ENCODE peak calls at places on chromosomes 5 and 9, in nine cellular contexts. Q is tibial nerve, V is right lobe of liver, E is upper lobe of right lung, N is K562, Z is heart left ventricle, D is thoracic aorta, M is psoas muscle, A is HCT116. Y is an unnamed sample.

GRCh38 chr9:5073701-5074100 is 88.6 kb downstream of the JAK2 start:
- DNase-seq in Q (no peak), V (no peak), E (no peak), N (no peak), Z (no peak), D (no peak), M (no peak), A (no peak), Y (no peak)

GRCh38 chr9:104743377-104743985 is 4.0 kb upstream of the NIPSNAP3A start:
- DNase-seq in Q (no peak), V (no peak), E (no peak), N (peak; percentile 52), Z (no peak), D (no peak), M (no peak), A (peak; percentile 51), Y (no peak)

GRCh38 chr5:108924457-108924961 is 176.8 kb downstream of the FER start:
- DNase-seq in Q (no peak), V (no peak), E (no peak), N (peak; percentile 11), Z (no peak), D (no peak), M (no peak), A (peak; percentile 52), Y (no peak)

GRCh38 chr9:135887585-135888050 is 19.7 kb downstream of the CAMSAP1 start:
- DNase-seq in Q (no peak), V (no peak), E (no peak), N (no peak), Z (no peak), D (no peak), M (no peak), A (no peak), Y (peak; percentile 69)

GRCh38 chr5:170306381-170306790 is 8.8 kb upstream of the LCP2 start:
- DNase-seq in Q (peak; percentile 70), V (no peak), E (no peak), N (peak; percentile 81), Z (no peak), D (peak; percentile 86), M (peak; percentile 70), A (no peak), Y (no peak)

GRCh38 chr5:108505608-108506007 is 123.7 kb upstream of the FBXL17 start:
- DNase-seq in Q (no peak), V (no peak), E (no peak), N (no peak), Z (no peak), D (no peak), M (no peak), A (no peak), Y (no peak)

GRCh38 chr9:92970467-92970923 is 23.2 kb downstream of the FGD3 start:
- DNase-seq in Q (no peak), V (no peak), E (peak; percentile 46), N (peak; percentile 27), Z (no peak), D (no peak), M (no peak), A (no peak), Y (no peak)

GRCh38 chr5:141914797-141915196 is 8.9 kb upstream of the DELE1 start:
- DNase-seq in Q (no peak), V (no peak), E (no peak), N (no peak), Z (no peak), D (no peak), M (no peak), A (no peak), Y (no peak)

GRCh38 chr9:69499959-69500358 is 172.2 kb downstream of the APBA1 start:
- DNase-seq in Q (no peak), V (no peak), E (no peak), N (no peak), Z (no peak), D (no peak), M (no peak), A (no peak), Y (no peak)

GRCh38 chr5:57495285-57495684 is 12.7 kb upstream of the ACTBL2 start:
- DNase-seq in Q (no peak), V (no peak), E (no peak), N (no peak), Z (no peak), D (no peak), M (no peak), A (no peak), Y (peak; percentile 44)

GRCh38 chr9:128459011-128459410 is 3.2 kb downstream of the ODF2 start:
- DNase-seq in Q (no peak), V (no peak), E (no peak), N (no peak), Z (no peak), D (no peak), M (no peak), A (no peak), Y (no peak)

GRCh38 chr9:128457207-128457606 is 1.4 kb downstream of the ODF2 start:
- DNase-seq in Q (no peak), V (no peak), E (no peak), N (no peak), Z (no peak), D (no peak), M (no peak), A (no peak), Y (no peak)

GRCh38 chr9:128456613-128457061 is 831 bp downstream of the ODF2 start:
- DNase-seq in Q (peak; percentile 68), V (peak; percentile 68), E (peak; percentile 80), N (peak; percentile 91), Z (peak; percentile 84), D (no peak), M (peak; percentile 76), A (peak; percentile 28), Y (peak; percentile 78)

GRCh38 chr9:128455849-128456612 is at the start of gene ODF2:
- DNase-seq in Q (peak; percentile 97), V (peak; percentile 98), E (peak; percentile 99), N (peak; percentile 99), Z (peak; percentile 99), D (peak; percentile 89), M (peak; percentile 99), A (peak; percentile 87), Y (peak; percentile 98)

DNA sequence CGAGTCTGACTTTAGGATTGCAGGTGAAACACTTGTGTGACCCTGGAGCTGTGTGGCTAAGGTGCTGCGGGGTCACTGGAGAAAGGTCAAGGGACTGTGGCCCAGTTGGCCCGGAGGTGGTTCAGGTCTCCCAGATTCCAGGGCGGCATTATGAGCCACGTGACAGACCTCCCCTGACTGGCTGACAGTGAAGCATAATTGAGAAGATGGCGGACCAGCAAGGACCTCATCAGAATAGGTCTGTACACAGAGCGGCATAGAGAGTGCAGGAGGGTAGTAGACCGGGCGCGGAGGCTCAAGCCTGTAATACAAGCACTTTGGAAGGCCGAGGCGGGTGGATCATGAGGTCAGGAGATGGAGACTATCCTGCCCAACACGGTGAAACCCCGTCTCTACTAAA is 815 bp upstream of the ODF2 start:
- DNase-seq in Q (no peak), V (no peak), E (no peak), N (no peak), Z (no peak), D (no peak), M (peak; percentile 41), A (no peak), Y (no peak)
- H3K4me3 ChIP-seq in Q (no peak overlapping the region), V (no peak overlapping the region), E (no peak overlapping the region), N (no peak overlapping the region), Z (no peak overlapping the region), D (no peak overlapping the region), M (no peak overlapping the region), A (no peak overlapping the region), Y (no peak overlapping the region)

GRCh38 chr9:97850746-97851449 is 2.1 kb upstream of the FOXE1 start:
- DNase-seq in Q (no peak), V (no peak), E (no peak), N (no peak), Z (no peak), D (no peak), M (no peak), A (no peak), Y (no peak)

GRCh38 chr9:97853056-97853843 is at the start of gene FOXE1:
- DNase-seq in Q (no peak), V (no peak), E (peak; percentile 64), N (no peak), Z (no peak), D (no peak), M (no peak), A (no peak), Y (no peak)

GRCh38 chr9:97852399-97853055 is 499 bp upstream of the FOXE1 start:
- DNase-seq in Q (no peak), V (no peak), E (peak; percentile 63), N (no peak), Z (no peak), D (no peak), M (no peak), A (no peak), Y (no peak)

GRCh38 chr9:97851450-97851883 is 1.6 kb upstream of the FOXE1 start:
- DNase-seq in Q (no peak), V (no peak), E (no peak), N (no peak), Z (no peak), D (no peak), M (no peak), A (no peak), Y (no peak)

GRCh38 chr9:97852001-97852398 is 1.0 kb upstream of the FOXE1 start:
- DNase-seq in Q (no peak), V (no peak), E (no peak), N (no peak), Z (no peak), D (no peak), M (no peak), A (no peak), Y (no peak)
- H3K9me3 ChIP-seq in Q (no peaks in the 10 kb centered on the region), V (no peaks in the 10 kb centered on the region), E (no peaks in the 10 kb centered on the region), N (no peaks in the 10 kb centered on the region), Z (no peaks in the 10 kb centered on the region), D (no peaks in the 10 kb centered on the region), M (no peaks in the 10 kb centered on the region), A (no peaks in the 10 kb centered on the region), Y (no peaks in the 10 kb centered on the region)

GRCh38 chr5:74035521-74035937 is 409.5 kb downstream of the ARHGEF28 start:
- DNase-seq in Q (peak; percentile 55), V (no peak), E (no peak), N (peak; percentile 8), Z (no peak), D (no peak), M (no peak), A (peak; percentile 36), Y (no peak)
- TF ChIP-seq CTCF in Q (peak; percentile 35), V (peak; percentile 29), E (peak; percentile 48), N (peak; percentile 10), Z (peak; percentile 69), D (no peak), M (peak; percentile 51), A (peak; percentile 53), Y (peak; percentile 48)

GRCh38 chr5:134070979-134071849 is 43.3 kb upstream of the TCF7 start:
- DNase-seq in Q (no peak), V (no peak), E (no peak), N (no peak), Z (no peak), D (no peak), M (no peak), A (no peak), Y (no peak)

GRCh38 chr5:134071850-134072207 is 42.7 kb upstream of the TCF7 start:
- DNase-seq in Q (no peak), V (no peak), E (no peak), N (no peak), Z (no peak), D (no peak), M (no peak), A (no peak), Y (no peak)

GRCh38 chr5:134072471-134073220 is 41.8 kb upstream of the TCF7 start:
- DNase-seq in Q (no peak), V (no peak), E (no peak), N (no peak), Z (no peak), D (no peak), M (no peak), A (no peak), Y (no peak)

GRCh38 chr5:134069553-134069952 is 44.9 kb upstream of the TCF7 start:
- DNase-seq in Q (no peak), V (no peak), E (no peak), N (no peak), Z (no peak), D (no peak), M (no peak), A (no peak), Y (no peak)

GRCh38 chr5:134070648-134070978 is 43.9 kb upstream of the TCF7 start:
- DNase-seq in Q (no peak), V (no peak), E (no peak), N (no peak), Z (no peak), D (no peak), M (no peak), A (no peak), Y (no peak)
- H3K4me3 ChIP-seq in Q (peak overlapping the region; percentile 29), V (no peak overlapping the region), E (peak overlapping the region; percentile 39), N (no peak overlapping the region), Z (peak overlapping the region; percentile 51), D (peak overlapping the region; percentile 52), M (peak overlapping the region; percentile 59), A (no peak overlapping the region), Y (peak overlapping the region; percentile 40)